ENCODE peak calls at places on chromosomes 12 and 14, in four cellular contexts. F is IMR-90, S is astrocyte of the spinal cord, H is endothelial cell of umbilical vein. V is an unnamed sample.

GRCh38 chr14:102824832-102825231 is 47.6 kb downstream of the TRAF3 start:
- DNase-seq in S (peak; percentile 53), F (peak; percentile 86), H (peak; percentile 11), V (peak; percentile 63)

GRCh38 chr12:15151141-15152091 is 69.8 kb downstream of the RERG start:
- DNase-seq in F (no peak), H (peak; percentile 50), S (peak; percentile 41), V (no peak)

GRCh38 chr12:126791122-126791521 is 1475.8 kb upstream of the TMEM132C start:
- DNase-seq in H (no peak), F (no peak), S (no peak), V (no peak)

GRCh38 chr12:109732321-109733305 is 19.0 kb downstream of the FAM222A start:
- DNase-seq in S (no peak), H (no peak), F (no peak), V (no peak)

GRCh38 chr12:3746758-3747157 is 6.2 kb downstream of the CRACR2A start:
- DNase-seq in H (no peak), F (no peak), S (no peak), V (no peak)

GRCh38 chr12:108424026-108424425 is 84.9 kb upstream of the CMKLR1 start:
- DNase-seq in S (no peak), F (no peak), H (no peak), V (no peak)

GRCh38 chr12:58378038-58378437 is 436.7 kb downstream of the ATP23 start:
- DNase-seq in H (no peak), S (no peak), F (no peak), V (no peak)

GRCh38 chr12:83003026-83003425 is 316.3 kb downstream of the TMTC2 start:
- DNase-seq in S (no peak), F (no peak), H (no peak), V (no peak)

GRCh38 chr12:117686911-117687377 is 281.8 kb downstream of the KSR2 start:
- DNase-seq in H (peak; percentile 95), F (no peak), S (peak; percentile 82), V (peak; percentile 77)

GRCh38 chr14:75247286-75247922 is 31.2 kb upstream of the FOS start:
- DNase-seq in S (no peak), F (no peak), H (no peak), V (no peak)

GRCh38 chr14:64841772-64842490 is 37.8 kb downstream of the SPTB start:
- DNase-seq in F (no peak), H (no peak), S (no peak), V (peak; percentile 10)

GRCh38 chr14:99578541-99579044 is 25.4 kb downstream of the CCDC85C start:
- DNase-seq in H (no peak), F (no peak), S (no peak), V (no peak)

GRCh38 chr14:24612186-24612585 is 2.7 kb upstream of the GZMH start:
- DNase-seq in S (no peak), H (no peak), F (no peak), V (no peak)

GRCh38 chr12:51415931-51416330 is 8.7 kb upstream of the SLC4A8 start:
- DNase-seq in H (no peak), F (no peak), S (no peak), V (no peak)

GRCh38 chr14:78758333-78758732 is 588.2 kb downstream of the NRXN3 start:
- DNase-seq in S (peak; percentile 38), F (peak; percentile 17), H (peak; percentile 49), V (peak; percentile 7)
- TF ChIP-seq CTCF in S (peak; percentile 75), F (peak; percentile 44), H (peak; percentile 29), V (peak; percentile 69)

GRCh38 chr12:56258068-56258819 is at the start of gene ANKRD52:
- DNase-seq in F (peak; percentile 71), S (peak; percentile 69), H (peak; percentile 76), V (peak; percentile 66)

GRCh38 chr12:56257071-56257470 is 1.1 kb downstream of the ANKRD52 start:
- DNase-seq in F (no peak), H (no peak), S (no peak), V (no peak)

GRCh38 chr12:56257491-56258067 is 605 bp downstream of the ANKRD52 start:
- DNase-seq in S (peak; percentile 39), H (peak; percentile 45), F (peak; percentile 11), V (no peak)

GRCh38 chr12:56255671-56256070 is 2.5 kb downstream of the ANKRD52 start:
- DNase-seq in S (no peak), H (no peak), F (no peak), V (no peak)

DNA sequence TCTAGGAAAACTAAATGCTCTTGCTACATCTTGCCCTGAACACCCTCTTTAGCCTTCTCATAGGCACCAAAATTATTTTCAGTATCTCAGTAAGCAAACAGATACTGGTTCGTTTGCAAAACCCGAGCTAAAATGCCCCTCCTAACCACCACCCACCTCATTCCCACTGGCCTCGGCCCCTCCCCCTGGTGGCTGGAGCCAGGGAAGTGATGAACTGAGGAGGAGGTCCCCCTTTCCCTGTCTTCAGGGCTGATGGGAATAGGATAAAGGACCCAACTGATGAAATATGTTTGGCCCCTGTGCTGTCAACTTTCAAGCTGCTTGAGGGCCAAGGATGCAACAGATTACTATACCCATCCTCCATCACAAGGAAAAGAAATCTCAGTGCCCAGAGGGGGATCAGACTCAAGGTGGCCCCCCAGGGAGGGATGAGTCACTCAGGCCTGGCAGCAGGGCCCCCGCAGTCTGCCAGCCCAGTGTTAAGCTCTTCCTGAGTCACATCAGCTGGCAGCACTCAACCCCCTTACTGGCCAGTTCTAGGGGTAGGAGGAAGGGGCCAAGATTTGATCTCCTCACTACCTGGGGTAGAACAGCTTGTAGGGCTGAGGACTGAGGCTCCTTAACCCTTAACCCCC is 1.7 kb downstream of the ANKRD52 start:
- DNase-seq in F (peak; percentile 46), S (peak; percentile 46), H (no peak), V (peak; percentile 15)
- TF ChIP-seq CTCF in F (no peak), S (no peak), H (no peak), V (peak; percentile 49)

GRCh38 chr12:19992311-19992710 is 376.0 kb upstream of the PDE3A start:
- DNase-seq in S (no peak), F (no peak), H (no peak), V (no peak)

GRCh38 chr12:19999793-20000138 is 368.6 kb upstream of the PDE3A start:
- DNase-seq in S (no peak), H (no peak), F (no peak), V (no peak)

GRCh38 chr12:19998968-19999792 is 369.2 kb upstream of the PDE3A start:
- DNase-seq in H (peak; percentile 70), F (no peak), S (no peak), V (no peak)

GRCh38 chr12:19997996-19998395 is 370.3 kb upstream of the PDE3A start:
- DNase-seq in F (no peak), S (no peak), H (peak; percentile 22), V (no peak)

DNA sequence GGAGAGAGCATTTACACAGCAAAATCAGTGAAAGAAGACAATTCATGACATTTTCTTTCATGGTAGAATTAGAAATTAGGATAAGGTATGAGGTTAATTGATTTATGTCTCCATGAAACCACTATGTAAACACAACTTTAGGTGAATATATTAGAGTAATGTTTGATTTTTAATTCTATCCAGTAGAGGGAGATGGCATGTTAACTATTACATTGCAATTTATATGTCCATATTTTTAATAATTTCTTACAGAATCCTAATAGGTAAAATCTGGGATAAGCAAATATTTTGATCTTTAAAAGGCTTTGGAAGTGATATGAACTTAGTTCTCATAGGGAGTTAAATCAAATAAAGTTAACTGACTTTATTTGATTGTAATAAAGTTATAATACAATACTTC is 373.4 kb upstream of the PDE3A start:
- DNase-seq in H (peak; percentile 63), S (peak; percentile 24), F (no peak), V (no peak)
- TF ChIP-seq CTCF in H (peak; percentile 10), S (no peak), F (peak; percentile 25), V (peak; percentile 21)

DNA sequence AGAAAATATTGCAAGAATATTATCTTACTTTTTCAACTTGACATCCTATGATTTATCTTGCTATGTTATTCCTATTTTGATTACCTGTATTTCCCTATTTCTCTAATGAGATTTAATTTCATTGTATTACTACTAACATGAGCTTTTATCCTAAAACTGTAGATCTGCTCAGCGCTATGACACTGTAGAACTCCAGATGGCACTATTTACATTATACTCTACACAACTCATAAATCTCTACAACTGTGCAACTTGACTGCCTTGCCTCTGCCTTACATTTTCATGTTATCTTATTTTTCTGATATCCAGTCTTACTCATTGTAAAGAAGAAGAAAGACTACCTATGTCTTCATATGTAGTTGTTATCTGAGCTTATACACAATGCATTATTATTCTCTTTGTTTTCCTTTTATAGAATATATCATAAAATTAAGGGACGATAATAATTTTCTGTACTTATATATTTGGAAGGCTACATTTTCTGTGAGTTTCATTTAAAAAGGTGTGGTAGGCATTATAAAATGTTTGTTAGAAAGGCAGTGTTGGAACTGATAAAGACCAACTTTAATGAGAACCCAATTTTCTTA is 24.1 kb downstream of the NUP37 start:
- DNase-seq in S (peak; percentile 31), H (peak; percentile 50), F (peak; percentile 61), V (peak; percentile 37)
- TF ChIP-seq CTCF in S (peak; percentile 55), H (peak; percentile 31), F (peak; percentile 57), V (peak; percentile 72)

GRCh38 chr14:92459479-92460421 is 53.8 kb upstream of the RIN3 start:
- DNase-seq in H (peak; percentile 76), S (no peak), F (no peak), V (no peak)
- TF ChIP-seq CTCF in H (no peak), S (peak; percentile 18), F (no peak), V (peak; percentile 61)

GRCh38 chr14:81062816-81063215 is 107.4 kb downstream of the TSHR start:
- DNase-seq in F (peak; percentile 0), H (no peak), S (no peak), V (no peak)
- TF ChIP-seq CTCF in F (peak; percentile 18), H (no peak), S (no peak), V (no peak)

GRCh38 chr14:72515779-72516770 is 377.8 kb downstream of the DPF3 start:
- DNase-seq in S (peak; percentile 64), H (peak; percentile 59), F (peak; percentile 69), V (peak; percentile 45)
- TF ChIP-seq CTCF in S (peak; percentile 47), H (peak; percentile 19), F (peak; percentile 25), V (peak; percentile 52)